ENCODE peak calls at places on chromosomes 4 and X, in four cellular contexts. S is Peyer's patch, W is choroid plexus epithelial cell, H is GM12865. P is an unnamed sample.

GRCh38 chr4:20678382-20678781 is 21.9 kb upstream of the PACRGL start:
- DNase-seq in S (no peak), W (no peak), H (no peak), P (no peak)

GRCh38 chrX:2954541-2954940 is 25.4 kb upstream of the ARSD start:
- DNase-seq in S (no peak), W (no peak), H (no peak), P (no peak)

GRCh38 chr4:7415927-7416686 is 18.6 kb downstream of the PSAPL1 start:
- DNase-seq in S (no peak), W (no peak), H (no peak), P (no peak)

GRCh38 chrX:15468036-15468435 is 25.1 kb downstream of the PIR start:
- DNase-seq in S (no peak), W (peak; percentile 68), H (peak; percentile 30), P (peak; percentile 85)

GRCh38 chr4:95798727-95799126 is 41.2 kb upstream of the PDHA2 start:
- DNase-seq in S (no peak), W (no peak), H (no peak), P (no peak)

GRCh38 chr4:177214935-177215334 is 94.7 kb upstream of the NEIL3 start:
- DNase-seq in S (no peak), W (no peak), H (no peak), P (no peak)

GRCh38 chr4:23881052-23881501 is 8.8 kb downstream of the PPARGC1A start:
- DNase-seq in S (no peak), W (no peak), H (no peak), P (no peak)

GRCh38 chr4:15479089-15479912 is 9.6 kb downstream of the CC2D2A start:
- DNase-seq in S (no peak), W (peak; percentile 94), H (peak; percentile 55), P (peak; percentile 95)

GRCh38 chr4:76305971-76306881 is at the start of gene STBD1:
- DNase-seq in S (no peak), W (peak; percentile 58), H (peak; percentile 41), P (peak; percentile 50)

GRCh38 chr4:185424905-185425599 is 712 bp downstream of the UFSP2 start:
- DNase-seq in S (no peak), W (peak; percentile 54), H (peak; percentile 38), P (peak; percentile 62)

GRCh38 chr4:113327513-113327912 is 278.1 kb downstream of the ANK2 start:
- DNase-seq in S (no peak), W (peak; percentile 5), H (no peak), P (peak; percentile 14)

GRCh38 chr4:113331811-113332210 is 282.4 kb downstream of the ANK2 start:
- DNase-seq in S (no peak), W (no peak), H (no peak), P (no peak)

GRCh38 chr4:113330200-113330599 is 280.7 kb downstream of the ANK2 start:
- DNase-seq in S (no peak), W (no peak), H (no peak), P (no peak)

GRCh38 chr4:113325876-113326615 is 276.6 kb downstream of the ANK2 start:
- DNase-seq in S (no peak), W (no peak), H (no peak), P (no peak)

GRCh38 chr4:113328514-113328913 is 279.1 kb downstream of the ANK2 start:
- DNase-seq in S (no peak), W (peak; percentile 26), H (peak; percentile 12), P (no peak)
- TF ChIP-seq CTCF in S (no peak), W (peak; percentile 70), H (peak; percentile 39), P (peak; percentile 45)

GRCh38 chr4:6199344-6199921 is 916 bp downstream of the JAKMIP1 start:
- DNase-seq in S (no peak), W (no peak), H (peak; percentile 59), P (no peak)
- H3K4me3 ChIP-seq in S (peak overlapping the region; percentile 24), W (no peak overlapping the region), H (peak overlapping the region; percentile 70), P (no peak overlapping the region)

GRCh38 chr4:44674471-44674870 is 3.7 kb upstream of the GUF1 start:
- DNase-seq in S (no peak), W (peak; percentile 14), H (no peak), P (peak; percentile 4)
- TF ChIP-seq CTCF in S (no peak), W (peak; percentile 24), H (no peak), P (peak; percentile 15)

GRCh38 chr4:157701695-157701994 is 471.2 kb downstream of the GASK1B start:
- DNase-seq in S (no peak), W (no peak), H (no peak), P (no peak)
- H3K4me3 ChIP-seq in S (no peak overlapping the region), W (no peak overlapping the region), H (no peak overlapping the region), P (no peak overlapping the region)

GRCh38 chrX:114582698-114583395 is 1.0 kb upstream of the HTR2C start:
- DNase-seq in S (no peak), W (no peak), H (no peak), P (no peak)

GRCh38 chrX:114583646-114584433 is at the start of gene HTR2C:
- DNase-seq in S (no peak), W (no peak), H (no peak), P (no peak)

GRCh38 chrX:114582264-114582632 is 1.6 kb upstream of the HTR2C start:
- DNase-seq in S (no peak), W (no peak), H (no peak), P (no peak)

GRCh38 chrX:114581528-114582263 is 2.2 kb upstream of the HTR2C start:
- DNase-seq in S (no peak), W (no peak), H (no peak), P (no peak)

DNA sequence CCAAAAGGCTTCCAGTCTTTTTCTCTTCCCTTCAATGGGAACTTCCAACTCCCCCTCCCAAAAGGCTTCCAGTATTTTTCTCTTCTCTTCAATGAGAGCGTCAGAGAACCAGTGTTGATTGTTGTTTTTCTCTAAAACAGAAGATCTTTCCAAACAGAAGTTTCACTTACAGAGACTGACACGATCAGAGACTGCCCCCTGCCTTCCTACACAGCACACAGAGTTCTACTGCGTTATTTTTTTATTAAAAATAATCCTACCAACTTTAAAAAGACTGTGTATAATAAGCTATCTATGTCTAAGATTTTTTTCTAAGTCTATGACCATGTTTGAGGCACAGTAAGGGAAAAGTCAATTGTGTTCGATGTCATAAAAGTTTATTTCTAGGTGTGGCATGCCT is 3.5 kb upstream of the HTR2C start:
- DNase-seq in S (no peak), W (no peak), H (no peak), P (no peak)
- TF ChIP-seq CTCF in S (no peak), W (no peak), H (no peak), P (no peak)

GRCh38 chr4:125321709-125322362 is 7.1 kb downstream of the FAT4 start:
- DNase-seq in S (no peak), W (peak; percentile 72), H (no peak), P (peak; percentile 65)
- H3K4me3 ChIP-seq in S (no peak overlapping the region), W (peak overlapping the region; percentile 23), H (no peak overlapping the region), P (peak overlapping the region; percentile 48)

GRCh38 chrX:10769165-10769564 is 148.8 kb upstream of the MID1 start:
- DNase-seq in S (no peak), W (peak; percentile 59), H (peak; percentile 11), P (peak; percentile 41)
- TF ChIP-seq CTCF in S (peak; percentile 32), W (peak; percentile 55), H (peak; percentile 40), P (peak; percentile 36)

GRCh38 chrX:79367907-79368306 is 773 bp upstream of the ITM2A start:
- DNase-seq in S (no peak), W (no peak), H (peak; percentile 14), P (no peak)
- H3K4me3 ChIP-seq in S (no peak overlapping the region), W (no peak overlapping the region), H (peak overlapping the region; percentile 65), P (no peak overlapping the region)

P was measured in fibroblast of the aortic adventitia.